ENCODE peak calls at places on chromosomes 13 and 19, in seven cellular contexts. One of them, this sample, is unnamed.
A peak's percentile ranks its signal among the peaks of the same experiment; 100 is the strongest.

GRCh38 chr19:29086646-29087045 is 126.3 kb downstream of the UQCRFS1 start:
- DNase-seq in H9: no peak
- DNase-seq in MM.1S: no peak
- DNase-seq in Daoy: no peak
- DNase-seq in kidney tubule cell: no peak
- DNase-seq in activated T-cell treated with anti-CD3 and anti-CD28 coated beads, Interleukin-2, amount 50 U/mL, for 1 hour: no peak
- DNase-seq in brain microvascular endothelial cell: no peak
- DNase-seq in this sample: no peak

GRCh38 chr13:73261739-73262216 is 203.0 kb downstream of the KLF5 start:
- DNase-seq in MM.1S: no peak
- DNase-seq in Daoy: no peak
- DNase-seq in brain microvascular endothelial cell: no peak
- DNase-seq in H9: no peak
- DNase-seq in activated T-cell treated with anti-CD3 and anti-CD28 coated beads, Interleukin-2, amount 50 U/mL, for 1 hour: no peak
- DNase-seq in kidney tubule cell: peak; percentile 25
- DNase-seq in this sample: no peak

GRCh38 chr13:85616275-85616674 is 182.9 kb downstream of the SLITRK6 start:
- DNase-seq in activated T-cell treated with anti-CD3 and anti-CD28 coated beads, Interleukin-2, amount 50 U/mL, for 1 hour: no peak
- DNase-seq in H9: no peak
- DNase-seq in MM.1S: no peak
- DNase-seq in kidney tubule cell: no peak
- DNase-seq in brain microvascular endothelial cell: no peak
- DNase-seq in Daoy: no peak
- DNase-seq in this sample: no peak

GRCh38 chr13:95749545-95749944 is 72.6 kb downstream of the DNAJC3 start:
- DNase-seq in activated T-cell treated with anti-CD3 and anti-CD28 coated beads, Interleukin-2, amount 50 U/mL, for 1 hour: no peak
- DNase-seq in brain microvascular endothelial cell: no peak
- DNase-seq in MM.1S: peak; percentile 77
- DNase-seq in Daoy: no peak
- DNase-seq in H9: no peak
- DNase-seq in kidney tubule cell: no peak
- DNase-seq in this sample: no peak

GRCh38 chr13:110092869-110093268 is 214.1 kb downstream of the COL4A1 start:
- DNase-seq in brain microvascular endothelial cell: peak; percentile 28
- DNase-seq in activated T-cell treated with anti-CD3 and anti-CD28 coated beads, Interleukin-2, amount 50 U/mL, for 1 hour: no peak
- DNase-seq in H9: peak; percentile 3
- DNase-seq in MM.1S: no peak
- DNase-seq in Daoy: no peak
- DNase-seq in kidney tubule cell: no peak
- DNase-seq in this sample: no peak

GRCh38 chr19:57241181-57241580 is 749 bp downstream of the ZNF805 start:
- DNase-seq in H9: no peak
- DNase-seq in MM.1S: peak; percentile 25
- DNase-seq in Daoy: no peak
- DNase-seq in brain microvascular endothelial cell: peak; percentile 15
- DNase-seq in activated T-cell treated with anti-CD3 and anti-CD28 coated beads, Interleukin-2, amount 50 U/mL, for 1 hour: no peak
- DNase-seq in kidney tubule cell: peak; percentile 12
- DNase-seq in this sample: peak; percentile 2

GRCh38 chr19:17860993-17861360 is 1.3 kb downstream of the RPL18A start:
- DNase-seq in activated T-cell treated with anti-CD3 and anti-CD28 coated beads, Interleukin-2, amount 50 U/mL, for 1 hour: no peak
- DNase-seq in MM.1S: no peak
- DNase-seq in H9: no peak
- DNase-seq in Daoy: no peak
- DNase-seq in kidney tubule cell: no peak
- DNase-seq in brain microvascular endothelial cell: no peak
- DNase-seq in this sample: no peak

GRCh38 chr13:109784590-109785140 is 1.7 kb downstream of the IRS2 start:
- DNase-seq in kidney tubule cell: peak; percentile 81
- DNase-seq in MM.1S: no peak
- DNase-seq in Daoy: peak; percentile 79
- DNase-seq in brain microvascular endothelial cell: peak; percentile 42
- DNase-seq in activated T-cell treated with anti-CD3 and anti-CD28 coated beads, Interleukin-2, amount 50 U/mL, for 1 hour: peak; percentile 77
- DNase-seq in H9: peak; percentile 81
- DNase-seq in this sample: peak; percentile 53

GRCh38 chr19:56623006-56623405 is 20.0 kb upstream of the SMIM17 start:
- DNase-seq in H9: no peak
- DNase-seq in brain microvascular endothelial cell: no peak
- DNase-seq in kidney tubule cell: no peak
- DNase-seq in activated T-cell treated with anti-CD3 and anti-CD28 coated beads, Interleukin-2, amount 50 U/mL, for 1 hour: no peak
- DNase-seq in MM.1S: no peak
- DNase-seq in Daoy: no peak
- DNase-seq in this sample: no peak

GRCh38 chr19:873084-874019 is 13.9 kb downstream of the CFD start:
- DNase-seq in Daoy: peak; percentile 81
- DNase-seq in H9: peak; percentile 87
- DNase-seq in activated T-cell treated with anti-CD3 and anti-CD28 coated beads, Interleukin-2, amount 50 U/mL, for 1 hour: peak; percentile 74
- DNase-seq in brain microvascular endothelial cell: no peak
- DNase-seq in MM.1S: peak; percentile 48
- DNase-seq in kidney tubule cell: no peak
- DNase-seq in this sample: peak; percentile 90

GRCh38 chr13:43348397-43348796 is 325.0 kb downstream of the DNAJC15 start:
- DNase-seq in H9: no peak
- DNase-seq in brain microvascular endothelial cell: peak; percentile 59
- DNase-seq in MM.1S: peak; percentile 56
- DNase-seq in Daoy: peak; percentile 54
- DNase-seq in activated T-cell treated with anti-CD3 and anti-CD28 coated beads, Interleukin-2, amount 50 U/mL, for 1 hour: no peak
- DNase-seq in kidney tubule cell: peak; percentile 73
- DNase-seq in this sample: no peak

GRCh38 chr13:33904431-33904830 is 86.5 kb downstream of the RFC3 start:
- DNase-seq in activated T-cell treated with anti-CD3 and anti-CD28 coated beads, Interleukin-2, amount 50 U/mL, for 1 hour: no peak
- DNase-seq in kidney tubule cell: no peak
- DNase-seq in H9: no peak
- DNase-seq in MM.1S: no peak
- DNase-seq in Daoy: no peak
- DNase-seq in brain microvascular endothelial cell: no peak
- DNase-seq in this sample: no peak

GRCh38 chr13:114259974-114260373 is 21.4 kb upstream of the UPF3A start:
- DNase-seq in brain microvascular endothelial cell: no peak
- DNase-seq in H9: no peak
- DNase-seq in Daoy: no peak
- DNase-seq in activated T-cell treated with anti-CD3 and anti-CD28 coated beads, Interleukin-2, amount 50 U/mL, for 1 hour: no peak
- DNase-seq in kidney tubule cell: no peak
- DNase-seq in MM.1S: peak; percentile 85
- DNase-seq in this sample: no peak

GRCh38 chr19:56309511-56310185 is 5.0 kb downstream of the ZSCAN5A start:
- DNase-seq in MM.1S: peak; percentile 63
- DNase-seq in kidney tubule cell: peak; percentile 43
- DNase-seq in H9: peak; percentile 85
- DNase-seq in activated T-cell treated with anti-CD3 and anti-CD28 coated beads, Interleukin-2, amount 50 U/mL, for 1 hour: peak; percentile 57
- DNase-seq in Daoy: peak; percentile 74
- DNase-seq in brain microvascular endothelial cell: peak; percentile 36
- DNase-seq in this sample: peak; percentile 23

GRCh38 chr19:37963190-37963947 is 56.4 kb downstream of the SIPA1L3 start:
- DNase-seq in brain microvascular endothelial cell: peak; percentile 29
- DNase-seq in Daoy: peak; percentile 37
- DNase-seq in kidney tubule cell: no peak
- DNase-seq in MM.1S: no peak
- DNase-seq in activated T-cell treated with anti-CD3 and anti-CD28 coated beads, Interleukin-2, amount 50 U/mL, for 1 hour: no peak
- DNase-seq in H9: no peak
- DNase-seq in this sample: no peak

GRCh38 chr19:47444388-47444821 is 25.1 kb upstream of the MEIS3 start:
- DNase-seq in kidney tubule cell: no peak
- DNase-seq in brain microvascular endothelial cell: no peak
- DNase-seq in Daoy: no peak
- DNase-seq in H9: peak; percentile 64
- DNase-seq in MM.1S: no peak
- DNase-seq in activated T-cell treated with anti-CD3 and anti-CD28 coated beads, Interleukin-2, amount 50 U/mL, for 1 hour: peak; percentile 54
- DNase-seq in this sample: peak; percentile 30

GRCh38 chr19:43628646-43629326 is 9.4 kb upstream of the ZNF428 start:
- DNase-seq in Daoy: no peak
- DNase-seq in kidney tubule cell: no peak
- DNase-seq in activated T-cell treated with anti-CD3 and anti-CD28 coated beads, Interleukin-2, amount 50 U/mL, for 1 hour: no peak
- DNase-seq in brain microvascular endothelial cell: no peak
- DNase-seq in H9: no peak
- DNase-seq in MM.1S: no peak
- DNase-seq in this sample: no peak

GRCh38 chr19:45800009-45800553 is 7.4 kb upstream of the DMWD start:
- DNase-seq in brain microvascular endothelial cell: peak; percentile 31
- DNase-seq in kidney tubule cell: peak; percentile 85
- DNase-seq in H9: no peak
- DNase-seq in Daoy: peak; percentile 68
- DNase-seq in MM.1S: no peak
- DNase-seq in activated T-cell treated with anti-CD3 and anti-CD28 coated beads, Interleukin-2, amount 50 U/mL, for 1 hour: no peak
- DNase-seq in this sample: no peak

GRCh38 chr19:44582581-44583265 is 30.6 kb upstream of the IGSF23 start:
- DNase-seq in activated T-cell treated with anti-CD3 and anti-CD28 coated beads, Interleukin-2, amount 50 U/mL, for 1 hour: no peak
- DNase-seq in H9: peak; percentile 79
- DNase-seq in Daoy: peak; percentile 51
- DNase-seq in brain microvascular endothelial cell: no peak
- DNase-seq in MM.1S: no peak
- DNase-seq in kidney tubule cell: peak; percentile 38
- DNase-seq in this sample: no peak

GRCh38 chr13:113470073-113470472 is 16.8 kb upstream of the ADPRHL1 start:
- DNase-seq in Daoy: no peak
- DNase-seq in H9: no peak
- DNase-seq in MM.1S: no peak
- DNase-seq in activated T-cell treated with anti-CD3 and anti-CD28 coated beads, Interleukin-2, amount 50 U/mL, for 1 hour: no peak
- DNase-seq in brain microvascular endothelial cell: no peak
- DNase-seq in kidney tubule cell: no peak
- DNase-seq in this sample: no peak

GRCh38 chr19:29499261-29499920 is 26.4 kb upstream of the VSTM2B start:
- DNase-seq in brain microvascular endothelial cell: no peak
- DNase-seq in MM.1S: no peak
- DNase-seq in kidney tubule cell: no peak
- DNase-seq in Daoy: no peak
- DNase-seq in activated T-cell treated with anti-CD3 and anti-CD28 coated beads, Interleukin-2, amount 50 U/mL, for 1 hour: no peak
- DNase-seq in H9: no peak
- DNase-seq in this sample: no peak

GRCh38 chr13:78607409-78608253 is 4.3 kb upstream of the POU4F1 start:
- DNase-seq in activated T-cell treated with anti-CD3 and anti-CD28 coated beads, Interleukin-2, amount 50 U/mL, for 1 hour: no peak
- DNase-seq in brain microvascular endothelial cell: no peak
- DNase-seq in kidney tubule cell: no peak
- DNase-seq in H9: peak; percentile 81
- DNase-seq in MM.1S: no peak
- DNase-seq in Daoy: no peak
- DNase-seq in this sample: no peak

GRCh38 chr13:113744197-113745000 is 14.6 kb upstream of the TMEM255B start:
- DNase-seq in MM.1S: no peak
- DNase-seq in kidney tubule cell: no peak
- DNase-seq in activated T-cell treated with anti-CD3 and anti-CD28 coated beads, Interleukin-2, amount 50 U/mL, for 1 hour: no peak
- DNase-seq in brain microvascular endothelial cell: no peak
- DNase-seq in H9: no peak
- DNase-seq in Daoy: no peak
- DNase-seq in this sample: no peak

GRCh38 chr19:8512115-8512967 is 1.6 kb downstream of the ZNF414 start:
- DNase-seq in Daoy: peak; percentile 49
- DNase-seq in H9: peak; percentile 88
- DNase-seq in kidney tubule cell: peak; percentile 22
- DNase-seq in MM.1S: no peak
- DNase-seq in brain microvascular endothelial cell: no peak
- DNase-seq in activated T-cell treated with anti-CD3 and anti-CD28 coated beads, Interleukin-2, amount 50 U/mL, for 1 hour: no peak
- DNase-seq in this sample: no peak

GRCh38 chr19:38650180-38650775 is 2.8 kb downstream of the ACTN4 start:
- DNase-seq in H9: no peak
- DNase-seq in activated T-cell treated with anti-CD3 and anti-CD28 coated beads, Interleukin-2, amount 50 U/mL, for 1 hour: no peak
- DNase-seq in brain microvascular endothelial cell: no peak
- DNase-seq in MM.1S: no peak
- DNase-seq in kidney tubule cell: no peak
- DNase-seq in Daoy: peak; percentile 40
- DNase-seq in this sample: no peak

GRCh38 chr19:11659612-11660011 is 62.3 kb downstream of the ZNF627 start:
- DNase-seq in brain microvascular endothelial cell: no peak
- DNase-seq in Daoy: no peak
- DNase-seq in MM.1S: peak; percentile 36
- DNase-seq in kidney tubule cell: no peak
- DNase-seq in activated T-cell treated with anti-CD3 and anti-CD28 coated beads, Interleukin-2, amount 50 U/mL, for 1 hour: no peak
- DNase-seq in H9: no peak
- DNase-seq in this sample: no peak

GRCh38 chr19:8311461-8312260 is 3.5 kb upstream of the CD320 start:
- DNase-seq in H9: no peak
- DNase-seq in kidney tubule cell: no peak
- DNase-seq in Daoy: peak; percentile 30
- DNase-seq in MM.1S: no peak
- DNase-seq in activated T-cell treated with anti-CD3 and anti-CD28 coated beads, Interleukin-2, amount 50 U/mL, for 1 hour: no peak
- DNase-seq in brain microvascular endothelial cell: no peak
- DNase-seq in this sample: no peak

GRCh38 chr13:25248071-25248470 is 39.2 kb downstream of the MTMR6 start:
- DNase-seq in Daoy: no peak
- DNase-seq in H9: no peak
- DNase-seq in brain microvascular endothelial cell: no peak
- DNase-seq in kidney tubule cell: no peak
- DNase-seq in MM.1S: no peak
- DNase-seq in activated T-cell treated with anti-CD3 and anti-CD28 coated beads, Interleukin-2, amount 50 U/mL, for 1 hour: no peak
- DNase-seq in this sample: no peak

GRCh38 chr13:30114586-30115256 is 192.6 kb downstream of the KATNAL1 start:
- DNase-seq in H9: peak; percentile 92
- DNase-seq in brain microvascular endothelial cell: peak; percentile 68
- DNase-seq in Daoy: peak; percentile 86
- DNase-seq in kidney tubule cell: peak; percentile 88
- DNase-seq in activated T-cell treated with anti-CD3 and anti-CD28 coated beads, Interleukin-2, amount 50 U/mL, for 1 hour: peak; percentile 96
- DNase-seq in MM.1S: peak; percentile 79
- DNase-seq in this sample: peak; percentile 95

GRCh38 chr13:107960301-107960700 is 255.0 kb downstream of the LIG4 start:
- DNase-seq in Daoy: no peak
- DNase-seq in kidney tubule cell: no peak
- DNase-seq in activated T-cell treated with anti-CD3 and anti-CD28 coated beads, Interleukin-2, amount 50 U/mL, for 1 hour: no peak
- DNase-seq in MM.1S: no peak
- DNase-seq in brain microvascular endothelial cell: no peak
- DNase-seq in H9: no peak
- DNase-seq in this sample: no peak

GRCh38 chr13:51277943-51278342 is 55.7 kb downstream of the FAM124A start:
- DNase-seq in MM.1S: no peak
- DNase-seq in brain microvascular endothelial cell: no peak
- DNase-seq in Daoy: no peak
- DNase-seq in H9: no peak
- DNase-seq in activated T-cell treated with anti-CD3 and anti-CD28 coated beads, Interleukin-2, amount 50 U/mL, for 1 hour: no peak
- DNase-seq in kidney tubule cell: no peak
- DNase-seq in this sample: no peak

GRCh38 chr13:23146811-23147245 is 34.0 kb upstream of the SGCG start:
- DNase-seq in MM.1S: no peak
- DNase-seq in brain microvascular endothelial cell: no peak
- DNase-seq in kidney tubule cell: no peak
- DNase-seq in Daoy: no peak
- DNase-seq in activated T-cell treated with anti-CD3 and anti-CD28 coated beads, Interleukin-2, amount 50 U/mL, for 1 hour: no peak
- DNase-seq in H9: no peak
- DNase-seq in this sample: no peak

GRCh38 chr13:72150502-72150901 is 283.5 kb upstream of the DACH1 start:
- DNase-seq in H9: no peak
- DNase-seq in kidney tubule cell: no peak
- DNase-seq in Daoy: no peak
- DNase-seq in brain microvascular endothelial cell: no peak
- DNase-seq in MM.1S: no peak
- DNase-seq in activated T-cell treated with anti-CD3 and anti-CD28 coated beads, Interleukin-2, amount 50 U/mL, for 1 hour: no peak
- DNase-seq in this sample: no peak

GRCh38 chr19:56538761-56539263 is at the start of gene ZFP28:
- DNase-seq in Daoy: no peak
- DNase-seq in activated T-cell treated with anti-CD3 and anti-CD28 coated beads, Interleukin-2, amount 50 U/mL, for 1 hour: no peak
- DNase-seq in kidney tubule cell: no peak
- DNase-seq in brain microvascular endothelial cell: no peak
- DNase-seq in MM.1S: no peak
- DNase-seq in H9: peak; percentile 80
- DNase-seq in this sample: no peak

GRCh38 chr13:101627556-101627943 is 175.1 kb downstream of the ITGBL1 start:
- DNase-seq in kidney tubule cell: no peak
- DNase-seq in H9: no peak
- DNase-seq in brain microvascular endothelial cell: no peak
- DNase-seq in MM.1S: peak; percentile 23
- DNase-seq in Daoy: peak; percentile 5
- DNase-seq in activated T-cell treated with anti-CD3 and anti-CD28 coated beads, Interleukin-2, amount 50 U/mL, for 1 hour: no peak
- DNase-seq in this sample: no peak

GRCh38 chr19:8397746-8398721 is 7.9 kb downstream of the RAB11B start:
- DNase-seq in Daoy: no peak
- DNase-seq in H9: no peak
- DNase-seq in activated T-cell treated with anti-CD3 and anti-CD28 coated beads, Interleukin-2, amount 50 U/mL, for 1 hour: no peak
- DNase-seq in brain microvascular endothelial cell: no peak
- DNase-seq in MM.1S: no peak
- DNase-seq in kidney tubule cell: peak; percentile 90
- DNase-seq in this sample: no peak

GRCh38 chr19:43445426-43445825 is 20.0 kb downstream of the LYPD3 start:
- DNase-seq in kidney tubule cell: no peak
- DNase-seq in activated T-cell treated with anti-CD3 and anti-CD28 coated beads, Interleukin-2, amount 50 U/mL, for 1 hour: no peak
- DNase-seq in MM.1S: no peak
- DNase-seq in brain microvascular endothelial cell: no peak
- DNase-seq in Daoy: no peak
- DNase-seq in H9: no peak
- DNase-seq in this sample: no peak

GRCh38 chr19:46741447-46741846 is 4.4 kb upstream of the FKRP start:
- DNase-seq in Daoy: no peak
- DNase-seq in H9: no peak
- DNase-seq in brain microvascular endothelial cell: no peak
- DNase-seq in MM.1S: no peak
- DNase-seq in activated T-cell treated with anti-CD3 and anti-CD28 coated beads, Interleukin-2, amount 50 U/mL, for 1 hour: no peak
- DNase-seq in kidney tubule cell: no peak
- DNase-seq in this sample: no peak

This sample was measured in CD4-positive, alpha-beta T cell.